ENCODE peak calls at places on chromosomes 7 and 10, in eight cellular contexts. F is kidney; X is cardiac muscle cell; A is GM23248; R is PC-3; K is effector memory CD4-positive, alpha-beta T cell; M is PC-9; L is CD4-positive, CD25-positive, alpha-beta regulatory T cell. Z is an unnamed sample.

GRCh38 chr7:127905491-127906330 is 125.5 kb downstream of the LRRC4 start:
- DNase-seq in F (no peak), X (no peak), A (peak; percentile 69), R (peak; percentile 16), K (no peak), M (peak; percentile 76), L (peak; percentile 43), Z (no peak)

GRCh38 chr10:87760195-87760905 is 57.7 kb downstream of the ATAD1 start:
- DNase-seq in F (no peak), X (no peak), A (no peak), R (no peak), K (no peak), M (no peak), L (no peak), Z (no peak)

GRCh38 chr7:712601-713457 is 13.7 kb upstream of the DNAAF5 start:
- DNase-seq in F (peak; percentile 71), X (no peak), A (no peak), R (no peak), K (no peak), M (no peak), L (no peak), Z (no peak)

GRCh38 chr7:44184221-44184873 is 4.9 kb downstream of the GCK start:
- DNase-seq in F (no peak), X (no peak), A (peak; percentile 94), R (peak; percentile 91), K (no peak), M (peak; percentile 99), L (no peak), Z (no peak)

GRCh38 chr10:132685121-132685891 is 100.6 kb downstream of the NKX6-2 start:
- DNase-seq in F (peak; percentile 78), X (no peak), A (peak; percentile 37), R (peak; percentile 88), K (no peak), M (peak; percentile 87), L (peak; percentile 4), Z (peak; percentile 54)

GRCh38 chr7:151115121-151115835 is 29.0 kb downstream of the AGAP3 start:
- DNase-seq in F (no peak), X (peak; percentile 71), A (peak; percentile 70), R (peak; percentile 23), K (no peak), M (no peak), L (peak; percentile 48), Z (no peak)

GRCh38 chr7:70585071-70585470 is 546.9 kb upstream of the GALNT17 start:
- DNase-seq in F (no peak), X (no peak), A (no peak), R (no peak), K (no peak), M (no peak), L (no peak), Z (no peak)

GRCh38 chr7:90169891-90170290 is 15.6 kb downstream of the STEAP1 start:
- DNase-seq in F (no peak), X (no peak), A (no peak), R (no peak), K (no peak), M (no peak), L (no peak), Z (no peak)

GRCh38 chr10:51371725-51372124 is 297.4 kb downstream of the PRKG1 start:
- DNase-seq in F (no peak), X (no peak), A (peak; percentile 9), R (no peak), K (no peak), M (no peak), L (no peak), Z (no peak)

GRCh38 chr10:122863796-122864592 is 15.4 kb downstream of the FAM24B start:
- DNase-seq in F (no peak), X (no peak), A (peak; percentile 31), R (no peak), K (no peak), M (no peak), L (no peak), Z (no peak)

GRCh38 chr10:32433542-32433941 is 12.4 kb upstream of the CCDC7 start:
- DNase-seq in F (no peak), X (no peak), A (no peak), R (no peak), K (no peak), M (no peak), L (no peak), Z (no peak)

DNA sequence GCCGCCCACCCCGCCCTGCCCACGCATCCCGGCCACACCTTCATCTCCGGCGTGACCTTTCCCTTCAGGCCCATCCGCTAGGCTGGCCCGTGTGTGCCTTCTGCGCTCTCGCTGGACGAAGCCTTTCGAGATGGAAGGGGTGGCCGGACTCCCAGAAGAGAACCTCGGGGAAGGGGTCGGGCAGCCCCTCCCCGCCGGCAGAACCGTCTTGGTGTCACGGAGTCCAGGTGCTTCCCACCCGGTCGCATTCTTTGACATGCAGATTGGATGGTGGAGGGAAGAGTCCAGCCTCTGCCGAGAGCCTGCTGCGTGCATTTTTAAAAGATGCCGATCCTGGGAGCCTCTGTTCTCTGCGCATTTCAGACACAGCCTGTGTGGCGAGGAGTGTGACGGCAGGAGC is 7.3 kb upstream of the ZNF853 start:
- DNase-seq in F (no peak), X (no peak), A (no peak), R (no peak), K (no peak), M (no peak), L (no peak), Z (no peak)
- H3K36me3 ChIP-seq in F (no peaks in the 10 kb centered on the region), X (no peaks in the 10 kb centered on the region), A (no peaks in the 10 kb centered on the region), R (no peaks in the 10 kb centered on the region), K (peaks cover 20% of the 10 kb centered on the region), M (no peaks in the 10 kb centered on the region), L (peaks cover 24% of the 10 kb centered on the region), Z (peaks cover 4% of the 10 kb centered on the region)

DNA sequence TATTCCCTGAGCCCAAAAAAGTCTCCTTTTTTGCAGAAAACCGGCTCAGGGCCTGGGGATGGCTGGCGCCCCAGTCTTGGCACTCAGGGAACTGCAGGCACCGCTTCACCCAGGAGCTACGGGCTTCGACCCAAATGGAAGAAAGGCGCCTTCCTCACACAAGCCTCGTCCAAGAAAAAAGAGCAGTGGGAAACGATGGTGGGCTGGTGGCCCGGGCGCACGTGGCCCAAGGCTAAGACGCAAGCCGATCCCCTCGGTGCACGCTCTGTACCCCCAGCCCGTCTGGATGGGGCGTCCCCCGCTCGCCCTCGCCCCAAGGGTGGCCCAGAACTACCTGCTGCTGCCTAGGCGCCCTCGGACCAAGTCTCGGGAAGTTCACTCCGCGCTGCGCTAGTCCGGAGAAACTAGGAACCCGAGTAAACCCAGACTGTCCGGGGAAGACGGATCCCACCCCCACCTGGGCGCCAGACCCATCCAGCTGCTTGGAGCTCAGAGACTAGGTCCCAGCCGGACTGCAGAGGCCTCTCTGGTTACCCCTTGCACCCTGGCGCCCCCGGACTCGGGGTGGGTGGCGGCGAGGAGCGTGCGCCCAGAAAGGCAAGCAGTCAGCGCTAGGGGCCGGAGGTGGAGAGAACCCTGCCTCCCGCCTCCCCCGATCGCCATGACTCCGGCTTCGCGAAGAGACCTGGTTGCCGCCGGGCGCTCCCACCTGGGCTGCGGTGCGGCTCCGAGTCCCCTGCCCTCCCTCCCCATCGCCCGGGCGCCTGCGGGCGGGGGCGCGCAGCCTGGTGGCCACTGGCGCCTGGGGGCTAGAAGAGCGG is 76.4 kb downstream of the CALN1 start:
- DNase-seq in F (no peak), X (peak; percentile 22), A (no peak), R (no peak), K (no peak), M (no peak), L (no peak), Z (no peak)
- H3K4me3 ChIP-seq in F (no peak overlapping the region), X (peak overlapping the region; percentile 32), A (no peak overlapping the region), R (no peak overlapping the region), K (no peak overlapping the region), M (no peak overlapping the region), L (no peak overlapping the region), Z (peak overlapping the region; percentile 33)

DNA sequence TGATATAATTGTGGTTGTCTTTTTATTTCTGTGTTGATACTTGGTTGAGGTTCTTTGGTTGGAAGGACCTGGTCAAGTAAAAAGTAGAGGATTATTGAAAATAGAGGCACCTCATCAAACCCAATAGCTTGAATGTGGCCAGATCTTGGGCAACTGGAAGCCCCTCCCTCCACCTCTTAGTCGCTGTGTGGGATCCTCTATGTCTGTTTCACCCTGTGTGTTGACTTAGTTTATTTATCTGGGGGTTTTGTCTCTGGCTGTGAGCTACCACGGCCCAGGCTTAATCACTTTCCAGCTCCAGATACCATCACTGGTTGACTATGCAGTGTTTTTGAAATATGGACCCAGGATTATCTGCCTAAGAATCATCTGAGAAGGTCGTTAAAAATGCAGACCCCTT is 58.3 kb downstream of the AP3M1 start:
- DNase-seq in F (no peak), X (no peak), A (no peak), R (no peak), K (no peak), M (no peak), L (no peak), Z (no peak)
- H3K36me3 ChIP-seq in F (peaks cover 22% of the 10 kb centered on the region), X (peaks cover 79% of the 10 kb centered on the region), A (peaks cover 91% of the 10 kb centered on the region), R (peaks cover 87% of the 10 kb centered on the region), K (peaks cover 62% of the 10 kb centered on the region), M (peaks cover 56% of the 10 kb centered on the region), L (peaks cover 43% of the 10 kb centered on the region), Z (peaks cover 22% of the 10 kb centered on the region)

DNA sequence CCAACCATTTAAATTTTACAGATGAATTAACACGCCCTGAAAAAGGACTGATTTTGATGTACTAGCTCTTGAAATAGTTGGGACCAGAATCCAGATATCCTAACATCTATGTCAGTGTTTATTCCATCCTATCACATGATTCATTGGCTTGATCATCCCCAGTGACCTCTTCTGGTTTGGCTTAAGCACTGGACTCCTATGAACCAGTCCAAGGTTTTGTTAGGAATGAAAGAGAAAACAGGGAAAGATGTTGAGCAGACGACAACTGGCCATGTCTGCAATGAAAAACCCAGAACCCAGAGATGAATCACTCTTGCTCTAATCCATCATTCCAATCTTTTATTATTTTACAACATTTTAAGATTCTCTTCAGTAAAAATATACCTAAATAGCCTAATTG is 1080.9 kb downstream of the SORCS1 start:
- DNase-seq in F (no peak), X (no peak), A (no peak), R (no peak), K (no peak), M (no peak), L (no peak), Z (no peak)
- H3K4me3 ChIP-seq in F (no peak overlapping the region), X (no peak overlapping the region), A (no peak overlapping the region), R (no peak overlapping the region), K (no peak overlapping the region), M (no peak overlapping the region), L (no peak overlapping the region), Z (no peak overlapping the region)

GRCh38 chr10:125114761-125115391 is 45.5 kb downstream of the CTBP2 start:
- DNase-seq in F (no peak), X (no peak), A (no peak), R (no peak), K (no peak), M (no peak), L (no peak), Z (no peak)

GRCh38 chr10:125113661-125114388 is 46.5 kb downstream of the CTBP2 start:
- DNase-seq in F (no peak), X (peak; percentile 56), A (peak; percentile 83), R (no peak), K (no peak), M (no peak), L (no peak), Z (no peak)

GRCh38 chr10:125107972-125108580 is 52.3 kb downstream of the CTBP2 start:
- DNase-seq in F (no peak), X (no peak), A (no peak), R (no peak), K (no peak), M (no peak), L (no peak), Z (no peak)

GRCh38 chr10:125112697-125113494 is 47.5 kb downstream of the CTBP2 start:
- DNase-seq in F (no peak), X (peak; percentile 55), A (peak; percentile 24), R (no peak), K (no peak), M (no peak), L (no peak), Z (no peak)

GRCh38 chr10:125111350-125111749 is 49.0 kb downstream of the CTBP2 start:
- DNase-seq in F (no peak), X (no peak), A (no peak), R (no peak), K (no peak), M (no peak), L (no peak), Z (no peak)
- H3K36me3 ChIP-seq in F (peaks cover 10% of the 10 kb centered on the region), X (peaks cover 14% of the 10 kb centered on the region), A (peaks cover 9% of the 10 kb centered on the region), R (peaks cover 22% of the 10 kb centered on the region), K (no peaks in the 10 kb centered on the region), M (no peaks in the 10 kb centered on the region), L (no peaks in the 10 kb centered on the region), Z (no peaks in the 10 kb centered on the region)

Z was measured in heart right ventricle.